ENCODE peak calls at places on chromosomes 7 and 10, in ten cellular contexts. B is kidney glomerular epithelial cell, Z is BE2C, D is GM06990, U is AG09309, C is EH, F is T-cell, N is neural crest cell, L is amniotic stem cell, H is tibial nerve. A is an unnamed sample.

GRCh38 chr10:118698421-118698820 is 56.3 kb downstream of the CACUL1 start:
- DNase-seq in B (peak), Z (peak), D (peak), U (no peak), C (peak), F (peak), N (no peak), L (no peak), H (peak), A (peak)

GRCh38 chr7:90587766-90588165 is 8.4 kb upstream of the CDK14 start:
- DNase-seq in B (peak), Z (no peak), D (no peak), U (no peak), C (no peak), F (no peak), N (no peak), L (no peak), H (no peak), A (no peak)

GRCh38 chr10:88097092-88097894 is 233.9 kb downstream of the PTEN start:
- DNase-seq in B (no peak), Z (no peak), D (no peak), U (no peak), C (peak), F (no peak), N (no peak), L (no peak), H (no peak), A (no peak)

GRCh38 chr10:123573236-123574147 is 92.7 kb upstream of the GPR26 start:
- DNase-seq in B (peak), Z (peak), D (no peak), U (no peak), C (peak), F (no peak), N (peak), L (peak), H (no peak), A (peak)

GRCh38 chr10:87503892-87504291 is 801 bp upstream of the MINPP1 start:
- DNase-seq in B (no peak), Z (no peak), D (no peak), U (no peak), C (peak), F (no peak), N (no peak), L (no peak), H (no peak), A (no peak)

GRCh38 chr10:66941491-66941890 is 15.7 kb downstream of the LRRTM3 start:
- DNase-seq in B (no peak), Z (no peak), D (no peak), U (no peak), C (no peak), F (no peak), N (no peak), L (no peak), H (no peak), A (no peak)

GRCh38 chr10:7318836-7319235 is 92.0 kb downstream of the SFMBT2 start:
- DNase-seq in B (no peak), Z (no peak), D (no peak), U (no peak), C (no peak), F (no peak), N (no peak), L (no peak), H (no peak), A (no peak)

GRCh38 chr7:158070222-158070920 is 517.3 kb downstream of the PTPRN2 start:
- DNase-seq in B (no peak), Z (no peak), D (no peak), U (no peak), C (no peak), F (no peak), N (no peak), L (no peak), H (no peak), A (no peak)

GRCh38 chr7:140518370-140519006 is 39.2 kb upstream of the MKRN1 start:
- DNase-seq in B (no peak), Z (no peak), D (no peak), U (no peak), C (no peak), F (no peak), N (no peak), L (no peak), H (no peak), A (no peak)

GRCh38 chr7:155324012-155324917 is 26.6 kb downstream of the INSIG1 start:
- DNase-seq in B (no peak), Z (no peak), D (no peak), U (no peak), C (no peak), F (no peak), N (no peak), L (no peak), H (no peak), A (no peak)

GRCh38 chr10:71246591-71247143 is 34.3 kb downstream of the UNC5B start:
- DNase-seq in B (no peak), Z (no peak), D (no peak), U (no peak), C (no peak), F (no peak), N (no peak), L (no peak), H (no peak), A (no peak)

GRCh38 chr7:81500631-81501030 is 269.2 kb downstream of the HGF start:
- DNase-seq in B (no peak), Z (no peak), D (no peak), U (no peak), C (no peak), F (no peak), N (no peak), L (no peak), H (no peak), A (no peak)

GRCh38 chr10:69222157-69223027 is 2.3 kb downstream of the HKDC1 start:
- DNase-seq in B (peak), Z (no peak), D (peak), U (no peak), C (peak), F (peak), N (peak), L (peak), H (peak), A (peak)

GRCh38 chr7:143244321-143244720 is 18.9 kb upstream of the GSTK1 start:
- DNase-seq in B (no peak), Z (no peak), D (no peak), U (no peak), C (no peak), F (no peak), N (no peak), L (no peak), H (no peak), A (no peak)

GRCh38 chr7:47778153-47778661 is 170.1 kb downstream of the PKD1L1 start:
- DNase-seq in B (peak), Z (no peak), D (no peak), U (no peak), C (no peak), F (no peak), N (no peak), L (no peak), H (no peak), A (no peak)

GRCh38 chr7:121278120-121279021 is 50.4 kb upstream of the WNT16 start:
- DNase-seq in B (peak), Z (no peak), D (peak), U (peak), C (peak), F (no peak), N (no peak), L (no peak), H (no peak), A (no peak)

GRCh38 chr10:103413540-103413939 is 17.1 kb downstream of the PDCD11 start:
- DNase-seq in B (no peak), Z (no peak), D (no peak), U (no peak), C (no peak), F (no peak), N (no peak), L (no peak), H (no peak), A (no peak)

GRCh38 chr10:87750001-87750651 is 67.9 kb downstream of the ATAD1 start:
- DNase-seq in B (no peak), Z (no peak), D (no peak), U (peak), C (peak), F (no peak), N (no peak), L (no peak), H (no peak), A (peak)

A was measured in cardiac muscle cell.